ENCODE peak calls at places on chromosomes 3 and 15, in ten cellular contexts. One of them, this sample, is unnamed.
A peak's percentile ranks its signal among the peaks of the same experiment; 100 is the strongest.

GRCh38 chr15:75202251-75203016 is 752 bp downstream of the C15orf39 start:
- DNase-seq in HCEC 1CT: peak; percentile 57
- DNase-seq in adrenal gland: peak; percentile 81
- DNase-seq in uterus: peak; percentile 70
- DNase-seq in GF-D8: peak; percentile 29
- DNase-seq in fibroblast of lung: peak; percentile 83
- DNase-seq in cardiac fibroblast: peak; percentile 82
- DNase-seq in activated CD8-positive, alpha-beta memory T cell treated with anti-CD3 and anti-CD28 coated beads, Interleukin-2, amount 50 U/mL, for 48 hours: peak; percentile 91
- DNase-seq in Daoy: peak; percentile 78
- DNase-seq in IMR-90: peak; percentile 86
- DNase-seq in this sample: peak; percentile 55

GRCh38 chr3:27193056-27193455 is 176.1 kb downstream of the NEK10 start:
- DNase-seq in HCEC 1CT: peak; percentile 36
- DNase-seq in adrenal gland: no peak
- DNase-seq in uterus: no peak
- DNase-seq in GF-D8: no peak
- DNase-seq in fibroblast of lung: no peak
- DNase-seq in cardiac fibroblast: no peak
- DNase-seq in activated CD8-positive, alpha-beta memory T cell treated with anti-CD3 and anti-CD28 coated beads, Interleukin-2, amount 50 U/mL, for 48 hours: no peak
- DNase-seq in Daoy: no peak
- DNase-seq in IMR-90: no peak
- DNase-seq in this sample: no peak

GRCh38 chr3:140588558-140588957 is 89.3 kb upstream of the TRIM42 start:
- DNase-seq in HCEC 1CT: no peak
- DNase-seq in adrenal gland: no peak
- DNase-seq in uterus: no peak
- DNase-seq in GF-D8: no peak
- DNase-seq in fibroblast of lung: no peak
- DNase-seq in cardiac fibroblast: no peak
- DNase-seq in activated CD8-positive, alpha-beta memory T cell treated with anti-CD3 and anti-CD28 coated beads, Interleukin-2, amount 50 U/mL, for 48 hours: no peak
- DNase-seq in Daoy: no peak
- DNase-seq in IMR-90: no peak
- DNase-seq in this sample: no peak

GRCh38 chr3:168047190-168047795 is 48.4 kb downstream of the GOLIM4 start:
- DNase-seq in HCEC 1CT: peak; percentile 85
- DNase-seq in adrenal gland: no peak
- DNase-seq in uterus: no peak
- DNase-seq in GF-D8: peak; percentile 76
- DNase-seq in fibroblast of lung: peak; percentile 92
- DNase-seq in cardiac fibroblast: peak; percentile 88
- DNase-seq in activated CD8-positive, alpha-beta memory T cell treated with anti-CD3 and anti-CD28 coated beads, Interleukin-2, amount 50 U/mL, for 48 hours: no peak
- DNase-seq in Daoy: peak; percentile 60
- DNase-seq in IMR-90: peak; percentile 87
- DNase-seq in this sample: peak; percentile 88

GRCh38 chr3:191290311-191291025 is 38.7 kb upstream of the CCDC50 start:
- DNase-seq in HCEC 1CT: peak; percentile 6
- DNase-seq in adrenal gland: no peak
- DNase-seq in uterus: no peak
- DNase-seq in GF-D8: no peak
- DNase-seq in fibroblast of lung: peak; percentile 2
- DNase-seq in cardiac fibroblast: peak; percentile 11
- DNase-seq in activated CD8-positive, alpha-beta memory T cell treated with anti-CD3 and anti-CD28 coated beads, Interleukin-2, amount 50 U/mL, for 48 hours: no peak
- DNase-seq in Daoy: peak; percentile 8
- DNase-seq in IMR-90: no peak
- DNase-seq in this sample: no peak

GRCh38 chr3:8536106-8537052 is 34.8 kb downstream of the LMCD1 start:
- DNase-seq in HCEC 1CT: peak; percentile 44
- DNase-seq in adrenal gland: no peak
- DNase-seq in uterus: no peak
- DNase-seq in GF-D8: no peak
- DNase-seq in fibroblast of lung: peak; percentile 77
- DNase-seq in cardiac fibroblast: peak; percentile 70
- DNase-seq in activated CD8-positive, alpha-beta memory T cell treated with anti-CD3 and anti-CD28 coated beads, Interleukin-2, amount 50 U/mL, for 48 hours: no peak
- DNase-seq in Daoy: no peak
- DNase-seq in IMR-90: peak; percentile 88
- DNase-seq in this sample: no peak

GRCh38 chr3:64451283-64452012 is 226.2 kb upstream of the PRICKLE2 start:
- DNase-seq in HCEC 1CT: no peak
- DNase-seq in adrenal gland: no peak
- DNase-seq in uterus: no peak
- DNase-seq in GF-D8: no peak
- DNase-seq in fibroblast of lung: no peak
- DNase-seq in cardiac fibroblast: no peak
- DNase-seq in activated CD8-positive, alpha-beta memory T cell treated with anti-CD3 and anti-CD28 coated beads, Interleukin-2, amount 50 U/mL, for 48 hours: no peak
- DNase-seq in Daoy: no peak
- DNase-seq in IMR-90: no peak
- DNase-seq in this sample: no peak

GRCh38 chr3:153287017-153287416 is 125.0 kb downstream of the RAP2B start:
- DNase-seq in HCEC 1CT: no peak
- DNase-seq in adrenal gland: no peak
- DNase-seq in uterus: no peak
- DNase-seq in GF-D8: no peak
- DNase-seq in fibroblast of lung: no peak
- DNase-seq in cardiac fibroblast: no peak
- DNase-seq in activated CD8-positive, alpha-beta memory T cell treated with anti-CD3 and anti-CD28 coated beads, Interleukin-2, amount 50 U/mL, for 48 hours: no peak
- DNase-seq in Daoy: no peak
- DNase-seq in IMR-90: no peak
- DNase-seq in this sample: no peak

GRCh38 chr15:29686079-29686425 is 136.2 kb downstream of the TJP1 start:
- DNase-seq in HCEC 1CT: no peak
- DNase-seq in adrenal gland: no peak
- DNase-seq in uterus: no peak
- DNase-seq in GF-D8: no peak
- DNase-seq in fibroblast of lung: no peak
- DNase-seq in cardiac fibroblast: no peak
- DNase-seq in activated CD8-positive, alpha-beta memory T cell treated with anti-CD3 and anti-CD28 coated beads, Interleukin-2, amount 50 U/mL, for 48 hours: no peak
- DNase-seq in Daoy: no peak
- DNase-seq in IMR-90: no peak
- DNase-seq in this sample: no peak

GRCh38 chr15:69272139-69272538 is 26.6 kb upstream of the PAQR5 start:
- DNase-seq in HCEC 1CT: no peak
- DNase-seq in adrenal gland: no peak
- DNase-seq in uterus: no peak
- DNase-seq in GF-D8: no peak
- DNase-seq in fibroblast of lung: no peak
- DNase-seq in cardiac fibroblast: peak; percentile 37
- DNase-seq in activated CD8-positive, alpha-beta memory T cell treated with anti-CD3 and anti-CD28 coated beads, Interleukin-2, amount 50 U/mL, for 48 hours: no peak
- DNase-seq in Daoy: no peak
- DNase-seq in IMR-90: no peak
- DNase-seq in this sample: no peak

This sample was measured in H4.